ENCODE peak calls at places on chromosomes 7 and 10, in five cellular contexts. P is AG10803, J is endothelial cell, G is GM12865, Q is suprapubic skin. S is an unnamed sample.

GRCh38 chr7:107579546-107579880 is 533 bp upstream of the BCAP29 start:
- DNase-seq in J (no peak), G (no peak), Q (no peak), P (no peak), S (no peak)

GRCh38 chr7:76051840-76052239 is 3.9 kb downstream of the MDH2 start:
- DNase-seq in Q (no peak), G (no peak), P (no peak), J (no peak), S (no peak)

GRCh38 chr7:131015131-131015954 is 281.3 kb upstream of the KLF14 start:
- DNase-seq in G (no peak), P (peak), J (no peak), Q (no peak), S (no peak)

GRCh38 chr7:56537952-56538351 is 421.7 kb upstream of the NUPR2 start:
- DNase-seq in J (no peak), G (no peak), P (no peak), Q (no peak), S (no peak)

GRCh38 chr10:21527634-21528451 is 2.4 kb upstream of the SKIDA1 start:
- DNase-seq in G (no peak), J (no peak), P (peak), Q (no peak), S (no peak)

GRCh38 chr10:116608683-116609594 is 11.8 kb upstream of the PNLIPRP2 start:
- DNase-seq in P (no peak), Q (no peak), J (no peak), G (no peak), S (no peak)

GRCh38 chr10:65531545-65531944 is 1394.3 kb upstream of the LRRTM3 start:
- DNase-seq in G (no peak), J (no peak), P (no peak), Q (no peak), S (no peak)

GRCh38 chr7:98215561-98216495 is 4.6 kb downstream of the BHLHA15 start:
- DNase-seq in J (no peak), G (no peak), P (no peak), Q (peak), S (no peak)

GRCh38 chr10:3033925-3034324 is 33.4 kb upstream of the PFKP start:
- DNase-seq in Q (no peak), J (no peak), G (no peak), P (no peak), S (no peak)

GRCh38 chr10:81603106-81603620 is 271.8 kb upstream of the NRG3 start:
- DNase-seq in P (no peak), J (no peak), G (no peak), Q (no peak), S (no peak)

GRCh38 chr10:89342219-89342966 is 14.6 kb downstream of the IFIT3 start:
- DNase-seq in P (peak), G (no peak), J (no peak), Q (peak), S (no peak)

GRCh38 chr7:31478744-31479143 is 35.1 kb upstream of the ITPRID1 start:
- DNase-seq in P (no peak), J (no peak), Q (no peak), G (peak), S (peak)

GRCh38 chr7:122770943-122771342 is 68.2 kb upstream of the RNF148 start:
- DNase-seq in P (no peak), G (no peak), J (no peak), Q (no peak), S (no peak)

GRCh38 chr7:88243345-88243909 is 23.6 kb upstream of the SRI start:
- DNase-seq in P (peak), G (peak), Q (no peak), J (peak), S (no peak)

GRCh38 chr7:151658778-151659177 is 139.1 kb upstream of the RHEB start:
- DNase-seq in G (no peak), Q (no peak), J (no peak), P (peak), S (no peak)

GRCh38 chr10:33163941-33164824 is 170.3 kb downstream of the NRP1 start:
- DNase-seq in J (no peak), G (no peak), Q (no peak), P (peak), S (no peak)

GRCh38 chr10:82969405-82969804 is 1094.4 kb downstream of the NRG3 start:
- DNase-seq in Q (no peak), J (no peak), P (peak), G (peak), S (no peak)

GRCh38 chr7:98470131-98470985 is 69.5 kb upstream of the BAIAP2L1 start:
- DNase-seq in P (no peak), J (peak), Q (no peak), G (peak), S (no peak)

GRCh38 chr10:132654708-132655661 is 117.4 kb downstream of the INPP5A start:
- DNase-seq in P (peak), Q (no peak), G (peak), J (peak), S (no peak)

GRCh38 chr10:90579602-90580242 is 278.1 kb downstream of the HTR7 start:
- DNase-seq in J (peak), G (peak), P (no peak), Q (no peak), S (no peak)
- TF ChIP-seq CTCF in J (peak), G (peak), P (no peak), Q (no peak), S (peak)

DNA sequence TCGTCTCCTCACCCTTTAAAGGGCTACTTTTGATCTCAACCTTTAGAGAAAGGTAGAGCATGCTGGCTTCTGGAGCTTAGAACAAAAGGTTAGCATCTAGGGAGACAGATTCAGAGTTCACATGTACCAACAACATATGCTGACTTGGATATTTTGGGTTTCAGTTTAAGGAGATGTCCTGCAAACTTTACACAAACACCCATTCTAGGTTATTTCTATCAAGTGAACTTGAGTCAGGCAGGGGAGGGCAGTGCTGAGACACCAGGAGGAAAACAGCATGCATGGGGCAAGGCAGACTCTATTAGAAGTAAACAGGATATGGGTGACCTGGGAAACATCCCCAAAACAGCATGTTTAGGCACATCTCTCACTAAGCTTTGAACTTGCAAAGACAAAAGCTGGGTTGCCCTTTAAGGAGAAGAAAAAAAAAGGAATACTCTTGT is 43.8 kb downstream of the ARL4A start:
- DNase-seq in P (peak), J (no peak), Q (no peak), G (peak), S (no peak)
- TF ChIP-seq CTCF in P (peak), J (no peak), Q (no peak), G (no peak), S (no peak)

GRCh38 chr7:6026011-6026819 is 5.0 kb upstream of the ANKRD61 start:
- DNase-seq in J (peak), G (peak), Q (peak), P (peak), S (no peak)
- TF ChIP-seq CTCF in J (no peak), G (peak), Q (no peak), P (peak), S (peak)

GRCh38 chr10:107865691-107866090 is 701.2 kb upstream of the SORCS1 start:
- DNase-seq in J (no peak), P (no peak), Q (no peak), G (peak), S (no peak)
- TF ChIP-seq CTCF in J (no peak), P (no peak), Q (no peak), G (no peak), S (no peak)

DNA sequence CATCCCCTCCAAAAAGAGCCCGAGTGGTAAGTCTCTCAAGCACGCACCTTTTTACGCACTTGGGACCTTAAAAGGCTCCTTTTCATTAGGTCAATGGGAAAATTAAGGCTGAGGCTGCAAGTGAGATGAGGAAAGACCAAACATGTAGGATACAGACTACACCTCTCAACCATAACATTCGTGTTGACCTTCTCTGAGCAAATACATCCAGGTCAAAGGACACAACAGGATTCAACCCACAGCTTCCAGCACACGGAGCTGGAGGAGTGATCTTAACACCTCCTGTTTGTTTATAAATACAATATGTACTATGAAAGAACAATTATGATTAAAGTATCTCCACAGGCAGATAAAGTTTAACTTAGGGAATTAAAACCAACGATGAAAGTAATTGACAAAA is 9.7 kb downstream of the SFMBT2 start:
- DNase-seq in G (no peak), J (no peak), P (no peak), Q (no peak), S (no peak)
- TF ChIP-seq CTCF in G (no peak), J (no peak), P (no peak), Q (no peak), S (no peak)

S was measured in GM12864.